ENCODE peak calls at places on chromosomes 16 and 17, in seven cellular contexts. M, G, E, B, V, W and A are unnamed samples. For H3K27me3 and H3K4me1, the result is how much of the 10 kb centered on the place peaks cover.

GRCh38 chr16:15572329-15573001 is 70.5 kb downstream of the MARF1 start:
- DNase-seq in E (no peak), M (peak), W (no peak), V (no peak), B (peak), G (no peak), A (no peak)

GRCh38 chr17:2087597-2088211 is 32.8 kb downstream of the HIC1 start:
- DNase-seq in E (peak), W (no peak), B (peak), V (peak), M (peak), G (peak), A (no peak)

GRCh38 chr16:68065716-68066305 is 19.4 kb upstream of the NFATC3 start:
- DNase-seq in M (peak), V (no peak), B (no peak), G (no peak), W (no peak), E (no peak), A (no peak)

GRCh38 chr16:53841884-53842283 is 137.9 kb downstream of the FTO start:
- DNase-seq in G (no peak), V (no peak), E (no peak), W (no peak), B (no peak), M (no peak), A (no peak)

GRCh38 chr16:72992142-72992601 is 55.8 kb downstream of the ZFHX3 start:
- DNase-seq in G (no peak), V (no peak), M (no peak), B (no peak), W (peak), E (no peak), A (no peak)

GRCh38 chr16:76114681-76115080 is 162.5 kb upstream of the CNTNAP4 start:
- DNase-seq in E (no peak), M (no peak), W (no peak), B (no peak), G (no peak), V (no peak), A (no peak)

GRCh38 chr16:23186171-23186570 is 3.6 kb downstream of the SCNN1G start:
- DNase-seq in M (no peak), E (no peak), G (no peak), B (no peak), W (no peak), V (no peak), A (no peak)

GRCh38 chr17:50078430-50078829 is 16.7 kb upstream of the PDK2 start:
- DNase-seq in V (no peak), M (no peak), E (no peak), B (no peak), W (no peak), G (no peak), A (no peak)

GRCh38 chr17:38867179-38867994 is 2.5 kb upstream of the LASP1 start:
- DNase-seq in V (peak), W (peak), E (peak), B (peak), M (peak), G (no peak), A (peak)

GRCh38 chr16:16830401-16830800 is 451.5 kb downstream of the NPIPA7 start:
- DNase-seq in G (no peak), W (no peak), M (no peak), B (no peak), V (no peak), E (no peak), A (no peak)

GRCh38 chr17:7443499-7444485 is 1.1 kb upstream of the CHRNB1 start:
- DNase-seq in B (no peak), V (no peak), G (no peak), W (no peak), E (no peak), M (peak), A (no peak)

GRCh38 chr16:15643453-15644305 is 725 bp upstream of the MARF1 start:
- DNase-seq in M (peak), B (peak), V (no peak), G (no peak), W (no peak), E (no peak), A (no peak)

GRCh38 chr17:16407911-16408588 is 7.3 kb upstream of the TRPV2 start:
- DNase-seq in G (peak), W (peak), E (no peak), V (no peak), M (peak), B (no peak), A (no peak)

GRCh38 chr17:81556175-81556691 is 4.1 kb upstream of the FAAP100 start:
- DNase-seq in V (no peak), M (peak), G (no peak), B (no peak), W (no peak), E (no peak), A (no peak)

GRCh38 chr16:3696425-3697218 is 20.7 kb downstream of the TRAP1 start:
- DNase-seq in B (peak), V (no peak), E (no peak), W (no peak), M (peak), G (no peak), A (no peak)

GRCh38 chr16:23423496-23424049 is 29.4 kb downstream of the COG7 start:
- DNase-seq in V (no peak), B (peak), M (peak), G (no peak), W (no peak), E (no peak), A (no peak)

GRCh38 chr17:68061512-68062313 is 26.2 kb downstream of the KPNA2 start:
- DNase-seq in E (no peak), W (no peak), M (no peak), B (no peak), V (no peak), G (no peak), A (no peak)

GRCh38 chr16:57115504-57116182 is 23.3 kb downstream of the CPNE2 start:
- DNase-seq in B (no peak), G (no peak), E (no peak), W (peak), V (no peak), M (peak), A (no peak)

GRCh38 chr16:84599528-84600202 is 18.2 kb downstream of the COTL1 start:
- DNase-seq in V (no peak), E (no peak), B (no peak), G (peak), M (peak), W (peak), A (peak)

GRCh38 chr17:77807746-77808441 is 150.6 kb upstream of the TNRC6C start:
- DNase-seq in E (no peak), W (no peak), B (no peak), V (no peak), G (no peak), M (no peak), A (no peak)
- H3K27me3 ChIP-seq in E (under half), W (under half), B (under half), V (under half), G (under half), M (under half), A (under half)

GRCh38 chr17:40106760-40107265 is 6.4 kb upstream of the NR1D1 start:
- DNase-seq in E (no peak), W (peak), B (no peak), V (no peak), G (no peak), M (no peak), A (no peak)

GRCh38 chr17:40104570-40105471 is 4.4 kb upstream of the NR1D1 start:
- DNase-seq in B (peak), V (no peak), M (no peak), W (no peak), G (no peak), E (no peak), A (no peak)

GRCh38 chr17:40109471-40109824 is 9.1 kb upstream of the NR1D1 start:
- DNase-seq in M (no peak), B (no peak), G (no peak), V (no peak), W (no peak), E (no peak), A (no peak)

GRCh38 chr17:40106089-40106759 is 5.8 kb upstream of the NR1D1 start:
- DNase-seq in B (no peak), G (no peak), V (no peak), M (no peak), W (no peak), E (no peak), A (no peak)

GRCh38 chr17:40107266-40107980 is 7.0 kb upstream of the NR1D1 start:
- DNase-seq in E (no peak), B (no peak), M (no peak), V (no peak), W (no peak), G (peak), A (peak)
- H3K4me1 ChIP-seq in E (half or more), B (under half), M (under half), V (half or more), W (under half), G (half or more), A (half or more)

DNA sequence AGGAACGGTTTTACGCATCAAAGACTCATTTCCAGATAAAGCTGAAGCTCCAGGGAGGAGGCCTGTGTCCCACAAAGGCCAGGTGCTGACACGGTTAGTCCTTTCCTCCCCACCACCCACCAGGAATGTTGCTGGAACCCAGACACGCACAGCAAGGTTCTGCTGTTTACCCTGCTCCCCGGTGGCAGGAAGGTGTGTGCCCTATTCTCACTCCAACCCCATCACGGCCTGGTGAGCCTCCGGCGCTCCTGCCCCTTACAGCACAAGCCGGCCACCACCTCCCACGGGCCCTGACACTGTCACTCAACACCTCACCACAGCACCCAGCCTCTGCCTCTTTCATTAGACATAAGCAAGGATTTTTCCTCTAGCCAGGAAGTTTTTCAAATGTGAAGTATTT is 47.8 kb downstream of the ANKRD11 start:
- DNase-seq in M (no peak), E (no peak), W (no peak), V (no peak), G (peak), B (peak), A (no peak)
- H3K27ac ChIP-seq in M (peak), E (peak), W (peak), V (no peak), G (peak), B (peak), A (peak)

GRCh38 chr16:70805787-70806186 is 4.8 kb upstream of the VAC14 start:
- DNase-seq in M (peak), G (no peak), E (no peak), B (no peak), V (no peak), W (no peak), A (no peak)

GRCh38 chr16:70803354-70803753 is 2.4 kb upstream of the VAC14 start:
- DNase-seq in M (no peak), W (no peak), B (no peak), E (no peak), G (no peak), V (no peak), A (no peak)

GRCh38 chr16:70804729-70805169 is 3.8 kb upstream of the VAC14 start:
- DNase-seq in M (no peak), V (no peak), B (no peak), G (no peak), W (no peak), E (no peak), A (no peak)

GRCh38 chr16:70805380-70805779 is 4.4 kb upstream of the VAC14 start:
- DNase-seq in B (no peak), W (no peak), M (no peak), V (no peak), G (no peak), E (no peak), A (no peak)

GRCh38 chr16:70804153-70804728 is 3.3 kb upstream of the VAC14 start:
- DNase-seq in E (no peak), M (peak), V (no peak), W (no peak), B (no peak), G (no peak), A (no peak)
- H3K27me3 ChIP-seq in E (under half), M (under half), V (under half), W (half or more), B (under half), G (under half), A (under half)

GRCh38 chr17:76146053-76146875 is 5.2 kb upstream of the FOXJ1 start:
- DNase-seq in V (no peak), E (no peak), M (no peak), W (no peak), G (peak), B (no peak), A (no peak)

GRCh38 chr17:76148015-76148326 is 6.9 kb upstream of the FOXJ1 start:
- DNase-seq in B (no peak), E (no peak), V (no peak), W (no peak), M (no peak), G (no peak), A (no peak)

GRCh38 chr17:76147211-76148014 is 6.4 kb upstream of the FOXJ1 start:
- DNase-seq in B (no peak), W (no peak), E (no peak), G (peak), V (no peak), M (peak), A (no peak)

GRCh38 chr17:76142044-76143041 is 1.3 kb upstream of the FOXJ1 start:
- DNase-seq in B (no peak), G (peak), M (no peak), E (no peak), V (no peak), W (peak), A (no peak)

DNA sequence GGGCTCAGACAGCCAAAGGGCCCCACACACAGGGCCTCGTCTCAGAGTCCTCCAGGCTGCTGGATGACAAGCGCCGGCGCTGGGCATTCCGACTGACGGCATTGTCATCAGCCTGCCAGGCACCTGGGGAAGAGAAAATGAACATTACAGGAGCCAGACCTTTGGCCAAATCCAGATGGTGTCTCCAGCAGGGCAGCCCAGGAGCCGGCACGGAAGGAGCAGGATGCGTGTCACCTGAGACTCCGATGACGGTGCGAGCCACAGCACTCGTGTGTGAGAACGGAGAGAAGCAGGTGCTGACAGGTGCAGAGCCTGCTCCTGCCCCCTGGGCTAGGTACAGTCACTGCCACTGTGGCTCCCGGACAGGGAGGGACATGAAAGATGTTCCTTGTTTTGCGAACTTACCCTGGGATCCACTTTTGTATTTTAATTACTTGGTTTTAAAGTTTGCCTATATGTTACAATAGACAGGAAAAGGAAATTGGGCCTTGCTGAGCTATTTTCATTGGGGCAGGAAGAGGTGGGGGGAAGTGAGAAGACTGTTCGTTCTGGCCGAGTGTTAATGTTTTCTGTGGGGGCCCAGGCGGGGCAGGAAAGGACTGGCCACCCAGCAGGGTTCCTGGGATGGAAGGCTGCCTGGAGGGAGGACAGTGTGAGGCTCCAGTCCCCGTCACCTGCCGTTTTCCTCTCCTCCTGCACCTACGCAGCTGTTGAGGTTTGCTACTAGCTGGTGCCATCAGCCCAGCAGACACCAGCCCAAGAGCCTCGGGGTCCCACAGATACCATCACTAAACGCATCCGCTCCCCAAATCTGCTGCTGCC is 4.4 kb upstream of the FOXJ1 start:
- DNase-seq in G (peak), V (no peak), M (no peak), W (no peak), E (peak), B (no peak), A (peak)
- H3K4me1 ChIP-seq in G (under half), V (half or more), M (under half), W (under half), E (half or more), B (under half), A (half or more)

DNA sequence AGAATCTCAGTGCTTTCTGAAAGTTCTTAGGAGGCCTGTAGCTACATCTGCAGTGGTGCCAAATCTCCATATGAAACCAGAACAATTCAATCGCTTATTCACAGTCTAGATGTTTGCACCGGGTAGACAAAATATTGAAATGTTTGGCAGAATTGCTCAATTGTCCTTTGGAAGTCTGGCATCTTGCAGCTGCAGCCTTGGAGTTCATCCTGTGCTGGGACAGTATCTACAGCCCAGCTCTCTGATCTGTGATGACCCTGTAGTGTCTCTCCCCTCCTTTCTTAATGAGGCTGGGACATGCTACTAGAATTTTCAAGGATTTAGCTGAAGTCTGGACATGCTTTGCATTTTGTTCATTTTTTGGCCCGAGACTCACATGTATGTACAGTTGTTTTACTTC is 209.7 kb downstream of the MAP2K4 start:
- DNase-seq in E (no peak), B (no peak), V (no peak), M (no peak), G (no peak), W (no peak), A (no peak)
- H3K27ac ChIP-seq in E (no peak), B (no peak), V (no peak), M (no peak), G (no peak), W (no peak), A (no peak)

DNA sequence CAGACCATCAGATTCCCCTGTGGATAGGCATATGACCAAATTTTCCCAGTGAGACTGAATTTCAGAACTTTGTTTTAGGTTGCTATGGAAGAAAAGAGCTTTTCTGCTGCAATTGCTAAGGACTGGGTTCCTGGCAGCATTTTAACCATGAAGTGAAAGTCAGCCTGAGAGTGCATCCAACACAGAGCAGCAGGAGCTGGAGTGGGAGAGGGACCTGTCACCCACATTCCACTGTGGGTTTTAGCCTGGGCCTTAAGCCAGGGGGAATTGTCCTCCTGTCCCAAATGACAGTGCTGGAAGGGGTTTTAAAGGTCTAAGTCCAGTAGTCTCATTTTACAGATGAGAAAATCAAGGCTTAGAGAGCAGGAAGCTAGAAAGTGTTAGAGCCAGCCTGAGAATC is 203.5 kb upstream of the N4BP1 start:
- DNase-seq in W (no peak), E (no peak), G (no peak), M (no peak), V (no peak), B (no peak), A (no peak)
- H3K27me3 ChIP-seq in W (half or more), E (under half), G (under half), M (under half), V (under half), B (half or more), A (under half)

GRCh38 chr17:75410141-75410540 is 4.7 kb upstream of the GRB2 start:
- DNase-seq in W (no peak), B (no peak), M (no peak), E (no peak), V (no peak), G (no peak), A (no peak)
- H3K4me1 ChIP-seq in W (under half), B (under half), M (under half), E (under half), V (under half), G (under half), A (under half)

GRCh38 chr16:10321407-10322397 is 64.2 kb upstream of the ATF7IP2 start:
- DNase-seq in B (no peak), W (no peak), V (no peak), M (no peak), G (no peak), E (no peak), A (no peak)
- H3K27ac ChIP-seq in B (no peak), W (no peak), V (no peak), M (no peak), G (no peak), E (no peak), A (no peak)

DNA sequence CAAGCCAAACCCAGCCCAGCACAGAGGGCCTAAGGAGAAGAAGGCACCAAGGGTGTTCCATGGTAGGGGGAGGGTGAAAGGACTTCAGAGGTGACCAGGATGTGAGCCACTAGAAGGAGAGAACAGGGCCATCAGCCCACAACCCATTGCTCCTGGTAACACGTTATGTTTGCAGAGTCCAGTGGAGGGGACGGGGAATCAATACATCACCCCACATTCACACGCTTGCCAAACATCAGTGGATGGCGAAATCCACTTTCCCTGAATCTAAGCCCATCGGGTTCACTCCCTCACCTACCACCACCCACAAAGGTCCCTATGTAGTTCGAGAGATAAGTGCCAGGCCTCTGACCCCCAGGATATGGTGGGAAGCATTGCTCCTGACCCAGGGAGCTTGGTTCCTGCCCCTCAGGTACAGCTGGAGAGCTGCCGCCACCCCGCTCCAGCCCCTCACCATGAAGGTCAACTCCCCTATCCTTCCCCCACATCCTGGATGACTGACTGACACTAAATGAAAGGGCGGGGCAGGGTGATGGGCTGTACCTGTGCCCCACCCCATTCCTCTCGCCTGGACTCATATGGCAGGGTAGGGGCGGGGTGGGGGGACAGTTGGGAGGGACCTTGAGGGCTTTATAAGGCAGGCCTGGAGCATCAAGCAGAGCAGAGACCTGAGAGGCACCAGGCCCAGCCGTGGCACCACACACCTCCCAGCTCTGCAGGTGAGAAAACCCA is at the start of gene GAST:
- DNase-seq in G (no peak), B (no peak), M (no peak), W (no peak), V (no peak), E (no peak), A (no peak)
- H3K27me3 ChIP-seq in G (under half), B (under half), M (under half), W (half or more), V (under half), E (under half), A (under half)